ENCODE peak calls at places on chromosomes 7 and 10, in ten cellular contexts. Y is H54; L is stimulated activated CD8-positive, alpha-beta memory T cell treated with anti-CD3 and anti-CD28 coated beads, Interleukin-4, amount 100 ng/mL, for 4 hours; J is M059J; Z is NCI-H748 treated with DMSO at 0.1 percent for 48 hours; I is T-helper 22 cell; W is NCI-H774; M is cerebellar cortex; F is brain microvascular endothelial cell; T is left cardiac atrium. A is an unnamed sample.

GRCh38 chr7:30253796-30254165 is 30.6 kb upstream of the ZNRF2 start:
- DNase-seq in Y (no peak), L (no peak), J (no peak), Z (no peak), I (no peak), W (no peak), M (no peak), F (no peak), T (no peak), A (peak)

GRCh38 chr7:103542470-103542869 is 96.5 kb upstream of the SLC26A5 start:
- DNase-seq in Y (no peak), L (no peak), J (no peak), Z (no peak), I (no peak), W (no peak), M (no peak), F (no peak), T (no peak), A (no peak)

GRCh38 chr7:34928052-34928451 is 109.2 kb downstream of the DPY19L1 start:
- DNase-seq in Y (peak), L (no peak), J (peak), Z (peak), I (no peak), W (no peak), M (peak), F (peak), T (peak), A (peak)

GRCh38 chr10:25050402-25050801 is 34.0 kb downstream of the THNSL1 start:
- DNase-seq in Y (no peak), L (no peak), J (no peak), Z (no peak), I (no peak), W (no peak), M (no peak), F (peak), T (no peak), A (no peak)

GRCh38 chr10:25304606-25305005 is 129.8 kb downstream of the GPR158 start:
- DNase-seq in Y (no peak), L (no peak), J (no peak), Z (no peak), I (no peak), W (no peak), M (no peak), F (no peak), T (no peak), A (no peak)

GRCh38 chr7:28409716-28410627 is 2.3 kb upstream of the CREB5 start:
- DNase-seq in Y (no peak), L (no peak), J (peak), Z (no peak), I (no peak), W (no peak), M (peak), F (peak), T (peak), A (no peak)

GRCh38 chr10:74953214-74953613 is 126.8 kb downstream of the KAT6B start:
- DNase-seq in Y (no peak), L (no peak), J (no peak), Z (no peak), I (no peak), W (no peak), M (no peak), F (no peak), T (no peak), A (no peak)

GRCh38 chr7:104814126-104814525 is 199.9 kb upstream of the KMT2E start:
- DNase-seq in Y (no peak), L (no peak), J (no peak), Z (no peak), I (no peak), W (no peak), M (no peak), F (no peak), T (no peak), A (no peak)

GRCh38 chr7:100080895-100081534 is 508 bp downstream of the ZNF3 start:
- DNase-seq in Y (no peak), L (no peak), J (peak), Z (peak), I (no peak), W (peak), M (no peak), F (no peak), T (no peak), A (no peak)

GRCh38 chr7:42745357-42746022 is 166.4 kb downstream of the C7orf25 start:
- DNase-seq in Y (peak), L (no peak), J (peak), Z (no peak), I (no peak), W (no peak), M (peak), F (peak), T (peak), A (no peak)

GRCh38 chr7:34143397-34143796 is 238.1 kb downstream of the BMPER start:
- DNase-seq in Y (no peak), L (no peak), J (peak), Z (no peak), I (no peak), W (no peak), M (no peak), F (no peak), T (no peak), A (no peak)

GRCh38 chr10:116080553-116080952 is 192.5 kb downstream of the GFRA1 start:
- DNase-seq in Y (peak), L (no peak), J (peak), Z (no peak), I (no peak), W (no peak), M (no peak), F (no peak), T (no peak), A (no peak)

GRCh38 chr7:42522227-42522991 is 285.4 kb upstream of the GLI3 start:
- DNase-seq in Y (no peak), L (no peak), J (peak), Z (no peak), I (no peak), W (no peak), M (no peak), F (peak), T (peak), A (no peak)

GRCh38 chr10:76336213-76336963 is 905.0 kb downstream of the LRMDA start:
- DNase-seq in Y (no peak), L (no peak), J (no peak), Z (no peak), I (no peak), W (no peak), M (no peak), F (no peak), T (no peak), A (peak)

GRCh38 chr7:136517971-136518370 is 350.5 kb upstream of the CHRM2 start:
- DNase-seq in Y (no peak), L (no peak), J (no peak), Z (no peak), I (no peak), W (no peak), M (no peak), F (no peak), T (no peak), A (no peak)

GRCh38 chr10:49106451-49106850 is 8.9 kb downstream of the VSTM4 start:
- DNase-seq in Y (no peak), L (no peak), J (no peak), Z (no peak), I (no peak), W (no peak), M (peak), F (no peak), T (peak), A (peak)

GRCh38 chr7:99835189-99835588 is 7.4 kb downstream of the CYP3A43 start:
- DNase-seq in Y (no peak), L (no peak), J (no peak), Z (no peak), I (no peak), W (no peak), M (no peak), F (no peak), T (no peak), A (no peak)

GRCh38 chr10:3631709-3632330 is 153.2 kb downstream of the KLF6 start:
- DNase-seq in Y (no peak), L (no peak), J (peak), Z (no peak), I (no peak), W (no peak), M (no peak), F (no peak), T (no peak), A (no peak)

GRCh38 chr7:128039487-128040099 is 8.4 kb upstream of the LRRC4 start:
- DNase-seq in Y (no peak), L (no peak), J (no peak), Z (no peak), I (no peak), W (no peak), M (no peak), F (no peak), T (no peak), A (no peak)

GRCh38 chr10:16835223-16835622 is 18.0 kb upstream of the RSU1 start:
- DNase-seq in Y (no peak), L (no peak), J (no peak), Z (no peak), I (no peak), W (no peak), M (no peak), F (no peak), T (no peak), A (no peak)

GRCh38 chr7:142516038-142516501 is 233.2 kb upstream of the PRSS1 start:
- DNase-seq in Y (peak), L (no peak), J (peak), Z (peak), I (no peak), W (no peak), M (peak), F (no peak), T (no peak), A (peak)